ENCODE peak calls at places on chromosomes 12 and 14, in six cellular contexts. O is mesenchymal stem cell; H is dorsolateral prefrontal cortex; J is naive thymus-derived CD4-positive, alpha-beta T cell; L is cardiac muscle cell; Z is prostate gland. Q is an unnamed sample.

GRCh38 chr12:131132118-131132892 is 178.6 kb downstream of the ADGRD1 start:
- DNase-seq in O (peak), H (peak), J (peak), L (peak), Z (peak), Q (peak)

GRCh38 chr12:49336645-49337584 is at the start of gene C1QL4:
- DNase-seq in O (peak), H (peak), J (peak), L (peak), Z (peak), Q (peak)

GRCh38 chr12:59486827-59487226 is 109.0 kb upstream of the SLC16A7 start:
- DNase-seq in O (no peak), H (no peak), J (no peak), L (no peak), Z (no peak), Q (no peak)

GRCh38 chr14:91366749-91367148 is 50.9 kb downstream of the CCDC88C start:
- DNase-seq in O (no peak), H (no peak), J (no peak), L (no peak), Z (no peak), Q (no peak)

GRCh38 chr14:74875941-74876913 is at the start of gene PROX2:
- DNase-seq in O (no peak), H (no peak), J (no peak), L (no peak), Z (no peak), Q (no peak)

GRCh38 chr12:81800298-81801148 is 41.4 kb upstream of the PPFIA2 start:
- DNase-seq in O (peak), H (no peak), J (no peak), L (peak), Z (no peak), Q (no peak)

GRCh38 chr12:52206309-52207040 is 14.7 kb upstream of the KRT80 start:
- DNase-seq in O (no peak), H (no peak), J (no peak), L (no peak), Z (no peak), Q (no peak)

GRCh38 chr12:96177013-96177412 is 17.2 kb upstream of the ELK3 start:
- DNase-seq in O (no peak), H (no peak), J (no peak), L (no peak), Z (no peak), Q (no peak)

GRCh38 chr14:24436355-24437019 is 6.1 kb downstream of the SDR39U1 start:
- DNase-seq in O (peak), H (peak), J (no peak), L (peak), Z (no peak), Q (peak)

GRCh38 chr12:67661311-67662011 is 12.9 kb downstream of the DYRK2 start:
- DNase-seq in O (peak), H (no peak), J (no peak), L (no peak), Z (no peak), Q (no peak)
- H3K27ac ChIP-seq in O (peak), H (no peak), J (no peak), L (peak), Z (no peak), Q (no peak)

GRCh38 chr14:100303179-100303578 is 3.1 kb downstream of the SLC25A29 start:
- DNase-seq in O (peak), H (no peak), J (no peak), L (peak), Z (no peak), Q (no peak)

GRCh38 chr14:100305446-100306255 is 593 bp downstream of the SLC25A29 start:
- DNase-seq in O (no peak), H (no peak), J (no peak), L (no peak), Z (peak), Q (no peak)

GRCh38 chr14:100304825-100305445 is 1.3 kb downstream of the SLC25A29 start:
- DNase-seq in O (peak), H (peak), J (no peak), L (peak), Z (peak), Q (peak)

GRCh38 chr14:100302616-100303015 is 3.6 kb downstream of the SLC25A29 start:
- DNase-seq in O (no peak), H (no peak), J (no peak), L (no peak), Z (peak), Q (no peak)

GRCh38 chr14:100303925-100304324 is 2.3 kb downstream of the SLC25A29 start:
- DNase-seq in O (no peak), H (no peak), J (no peak), L (no peak), Z (no peak), Q (no peak)
- H3K4me3 ChIP-seq in O (no peak), H (no peak), J (no peak), L (no peak), Z (no peak), Q (no peak)

GRCh38 chr12:5481645-5482044 is 49.7 kb downstream of the NTF3 start:
- DNase-seq in O (no peak), H (no peak), J (no peak), L (no peak), Z (no peak), Q (no peak)
- H3K27ac ChIP-seq in O (no peak), H (no peak), J (no peak), L (no peak), Z (no peak), Q (no peak)

GRCh38 chr12:125092108-125092871 is 27.1 kb downstream of the AACS start:
- DNase-seq in O (no peak), H (no peak), J (no peak), L (no peak), Z (no peak), Q (no peak)
- H3K4me3 ChIP-seq in O (no peak), H (no peak), J (no peak), L (no peak), Z (no peak), Q (no peak)

GRCh38 chr12:12116677-12117076 is 45.9 kb downstream of the BCL2L14 start:
- DNase-seq in O (no peak), H (no peak), J (no peak), L (no peak), Z (no peak), Q (no peak)
- H3K27ac ChIP-seq in O (no peak), H (no peak), J (no peak), L (no peak), Z (no peak), Q (no peak)

GRCh38 chr12:119102274-119102673 is 76.5 kb upstream of the HSPB8 start:
- DNase-seq in O (no peak), H (no peak), J (no peak), L (no peak), Z (no peak), Q (no peak)

GRCh38 chr12:119102714-119103113 is 76.0 kb upstream of the HSPB8 start:
- DNase-seq in O (no peak), H (no peak), J (no peak), L (no peak), Z (no peak), Q (no peak)
- H3K4me3 ChIP-seq in O (no peak), H (no peak), J (no peak), L (no peak), Z (no peak), Q (no peak)

DNA sequence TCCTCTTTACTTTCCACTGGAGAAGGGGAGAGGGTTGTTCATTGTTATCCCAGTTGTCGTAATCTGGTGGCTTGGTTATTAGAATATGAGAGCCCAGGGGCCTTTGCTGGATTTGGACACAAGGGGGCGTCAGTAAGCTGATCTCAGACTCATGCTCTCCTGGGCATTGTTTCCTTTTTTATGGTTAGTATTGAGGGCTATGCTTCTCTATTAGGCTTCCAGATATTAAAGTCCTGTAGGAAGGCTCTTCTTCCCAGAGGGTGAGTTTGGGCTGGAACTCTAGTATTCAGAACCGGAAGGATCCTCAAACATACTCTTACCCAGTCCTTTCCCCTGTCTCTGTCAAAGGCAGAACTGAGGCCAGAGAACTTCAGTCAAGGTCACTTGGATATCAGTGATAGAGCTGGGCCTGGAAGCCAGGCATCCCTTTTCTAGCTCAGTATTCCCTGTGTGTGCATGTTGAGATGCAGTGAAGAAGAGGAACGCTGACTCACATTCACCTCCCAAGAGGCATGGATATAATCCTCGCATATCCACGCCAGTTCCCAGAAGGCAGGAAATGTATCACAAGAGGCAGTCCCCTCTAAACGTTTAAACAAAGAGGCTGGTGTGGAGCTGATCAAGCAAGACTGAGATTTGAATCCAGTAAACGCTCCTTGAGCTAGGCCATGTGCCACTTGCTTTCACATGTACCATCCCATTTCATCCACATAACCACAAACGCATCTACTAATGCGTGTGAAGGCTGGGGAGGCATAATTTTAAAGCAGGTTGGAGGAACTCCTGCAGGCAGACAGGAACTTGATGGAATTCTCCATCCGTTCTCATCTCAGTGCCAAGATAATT is 41.6 kb downstream of the UBE3B start:
- DNase-seq in O (peak), H (peak), J (peak), L (peak), Z (peak), Q (peak)
- H3K27ac ChIP-seq in O (peak), H (peak), J (no peak), L (peak), Z (peak), Q (no peak)

GRCh38 chr12:111446044-111446581 is 40.4 kb downstream of the SH2B3 start:
- DNase-seq in O (peak), H (no peak), J (no peak), L (no peak), Z (peak), Q (no peak)

GRCh38 chr12:111444706-111445310 is 39.1 kb downstream of the SH2B3 start:
- DNase-seq in O (peak), H (peak), J (peak), L (peak), Z (no peak), Q (no peak)

GRCh38 chr12:111446631-111447570 is 41.2 kb downstream of the SH2B3 start:
- DNase-seq in O (no peak), H (peak), J (no peak), L (no peak), Z (no peak), Q (no peak)

GRCh38 chr12:111444314-111444705 is 38.6 kb downstream of the SH2B3 start:
- DNase-seq in O (peak), H (no peak), J (no peak), L (no peak), Z (no peak), Q (no peak)

DNA sequence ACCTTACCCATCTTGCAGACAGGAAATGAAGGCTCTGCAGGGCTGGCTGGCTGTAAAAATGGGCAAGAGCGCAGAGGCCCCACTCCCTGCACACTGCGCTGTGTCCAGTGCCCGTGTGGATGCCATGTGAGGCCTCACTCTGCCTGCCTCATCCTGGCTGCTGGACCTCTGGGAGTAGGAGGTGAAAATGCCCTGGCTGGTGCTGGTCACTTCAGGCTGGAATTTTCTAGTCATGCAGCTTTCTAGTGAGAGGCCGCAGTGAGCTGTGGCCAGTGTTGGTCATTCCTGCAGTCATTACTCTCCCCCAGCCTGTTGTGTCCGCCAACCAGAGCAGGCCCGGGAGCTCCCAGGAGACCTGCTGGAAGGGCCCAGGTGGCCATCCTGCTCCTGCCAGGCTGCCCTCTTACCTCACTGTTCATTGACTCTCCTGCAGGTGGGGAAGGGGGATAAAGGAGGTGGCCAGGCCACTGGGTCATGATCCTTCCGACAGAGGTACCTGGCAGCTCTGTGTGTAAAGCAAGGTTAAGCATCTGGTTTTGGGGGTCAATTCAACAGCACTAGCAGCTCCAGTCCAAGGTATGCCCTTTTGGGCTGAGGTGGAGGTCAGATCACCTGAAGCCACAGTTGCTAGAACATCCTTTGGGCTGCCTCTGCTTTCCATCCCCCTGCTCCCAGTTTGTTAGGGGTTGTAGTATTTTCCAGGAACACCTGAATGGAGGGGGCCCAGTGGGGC is 39.8 kb downstream of the SH2B3 start:
- DNase-seq in O (peak), H (no peak), J (no peak), L (no peak), Z (no peak), Q (no peak)
- H3K4me3 ChIP-seq in O (no peak), H (no peak), J (peak), L (no peak), Z (no peak), Q (no peak)

DNA sequence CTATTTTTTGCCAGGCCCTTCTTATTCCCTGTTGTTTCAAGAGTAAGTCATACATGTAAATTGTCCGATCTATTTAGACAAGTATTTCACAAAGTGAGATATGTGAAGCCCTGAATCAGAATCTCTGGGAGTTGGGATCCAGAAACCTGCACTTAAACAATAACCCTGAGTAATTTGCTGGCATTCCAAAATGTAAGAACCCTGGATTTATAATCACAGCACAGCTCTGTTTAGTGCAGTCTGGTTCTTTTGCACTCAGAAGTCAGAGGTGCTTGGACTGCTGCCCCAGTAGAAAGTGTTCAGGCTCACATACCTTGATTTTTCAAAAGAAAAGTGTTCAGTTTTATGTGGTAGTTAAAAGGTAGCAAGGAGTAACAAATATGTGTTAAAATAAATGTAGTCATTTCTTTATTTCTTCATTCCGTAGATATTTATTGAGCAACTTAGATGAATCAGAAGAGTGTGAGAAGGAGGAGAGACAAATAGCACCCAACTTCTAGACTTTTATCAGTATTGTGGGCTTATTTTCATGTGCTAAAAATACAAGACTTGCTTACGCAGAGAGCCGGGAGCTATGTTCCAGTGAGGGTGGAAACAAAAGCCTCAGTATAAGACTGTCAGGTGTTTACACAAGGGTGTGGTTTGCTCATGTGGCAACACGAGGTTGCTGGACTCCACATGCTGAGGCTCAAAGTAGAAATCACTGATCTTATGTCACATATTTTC is 70.1 kb downstream of the SYNE2 start:
- DNase-seq in O (no peak), H (no peak), J (no peak), L (no peak), Z (peak), Q (no peak)
- H3K27ac ChIP-seq in O (peak), H (no peak), J (no peak), L (no peak), Z (peak), Q (peak)

Q was measured in tibial nerve.